ENCODE peak calls at places on chromosomes 5 and 9, in ten cellular contexts. One of them, this sample, is unnamed.

GRCh38 chr5:32505718-32506117 is 61.2 kb upstream of the ZFR start:
- DNase-seq in left lung: no peak
- DNase-seq in right atrium auricular region: no peak
- DNase-seq in tibial nerve: no peak
- DNase-seq in cardiac muscle cell: peak
- DNase-seq in heart left ventricle: no peak
- DNase-seq in H1: no peak
- DNase-seq in fibroblast of pulmonary artery: peak
- DNase-seq in ovary: no peak
- DNase-seq in stomach: no peak
- DNase-seq in this sample: no peak

GRCh38 chr5:92704590-92704989 is 876.4 kb downstream of the NR2F1-AS1 start:
- DNase-seq in left lung: no peak
- DNase-seq in right atrium auricular region: no peak
- DNase-seq in tibial nerve: no peak
- DNase-seq in cardiac muscle cell: no peak
- DNase-seq in heart left ventricle: no peak
- DNase-seq in H1: no peak
- DNase-seq in fibroblast of pulmonary artery: no peak
- DNase-seq in ovary: no peak
- DNase-seq in stomach: no peak
- DNase-seq in this sample: no peak

GRCh38 chr9:72396247-72397091 is 31.5 kb upstream of the ZFAND5 start:
- DNase-seq in left lung: no peak
- DNase-seq in right atrium auricular region: no peak
- DNase-seq in tibial nerve: no peak
- DNase-seq in cardiac muscle cell: peak
- DNase-seq in heart left ventricle: no peak
- DNase-seq in H1: no peak
- DNase-seq in fibroblast of pulmonary artery: peak
- DNase-seq in ovary: no peak
- DNase-seq in stomach: no peak
- DNase-seq in this sample: no peak

GRCh38 chr9:136756134-136756438 is 2.0 kb downstream of the LCN8 start:
- DNase-seq in left lung: no peak
- DNase-seq in right atrium auricular region: no peak
- DNase-seq in tibial nerve: no peak
- DNase-seq in cardiac muscle cell: no peak
- DNase-seq in heart left ventricle: no peak
- DNase-seq in H1: no peak
- DNase-seq in fibroblast of pulmonary artery: no peak
- DNase-seq in ovary: no peak
- DNase-seq in stomach: no peak
- DNase-seq in this sample: no peak

GRCh38 chr9:72758944-72759343 is 193.9 kb downstream of the ALDH1A1 start:
- DNase-seq in left lung: no peak
- DNase-seq in right atrium auricular region: no peak
- DNase-seq in tibial nerve: no peak
- DNase-seq in cardiac muscle cell: no peak
- DNase-seq in heart left ventricle: no peak
- DNase-seq in H1: no peak
- DNase-seq in fibroblast of pulmonary artery: no peak
- DNase-seq in ovary: no peak
- DNase-seq in stomach: no peak
- DNase-seq in this sample: no peak

GRCh38 chr9:111559000-111559610 is 34.1 kb downstream of the ZNF483 start:
- DNase-seq in left lung: no peak
- DNase-seq in right atrium auricular region: no peak
- DNase-seq in tibial nerve: no peak
- DNase-seq in cardiac muscle cell: peak
- DNase-seq in heart left ventricle: no peak
- DNase-seq in H1: no peak
- DNase-seq in fibroblast of pulmonary artery: peak
- DNase-seq in ovary: no peak
- DNase-seq in stomach: no peak
- DNase-seq in this sample: no peak

GRCh38 chr5:141634720-141635119 is 1.9 kb downstream of the HDAC3 start:
- DNase-seq in left lung: no peak
- DNase-seq in right atrium auricular region: no peak
- DNase-seq in tibial nerve: no peak
- DNase-seq in cardiac muscle cell: no peak
- DNase-seq in heart left ventricle: no peak
- DNase-seq in H1: no peak
- DNase-seq in fibroblast of pulmonary artery: no peak
- DNase-seq in ovary: no peak
- DNase-seq in stomach: no peak
- DNase-seq in this sample: no peak

GRCh38 chr5:2659071-2659470 is 92.4 kb downstream of the IRX2 start:
- DNase-seq in left lung: no peak
- DNase-seq in right atrium auricular region: no peak
- DNase-seq in tibial nerve: no peak
- DNase-seq in cardiac muscle cell: no peak
- DNase-seq in heart left ventricle: no peak
- DNase-seq in H1: no peak
- DNase-seq in fibroblast of pulmonary artery: no peak
- DNase-seq in ovary: no peak
- DNase-seq in stomach: no peak
- DNase-seq in this sample: no peak

GRCh38 chr5:67235399-67236110 is 39.0 kb upstream of the CD180 start:
- DNase-seq in left lung: no peak
- DNase-seq in right atrium auricular region: no peak
- DNase-seq in tibial nerve: no peak
- DNase-seq in cardiac muscle cell: no peak
- DNase-seq in heart left ventricle: no peak
- DNase-seq in H1: no peak
- DNase-seq in fibroblast of pulmonary artery: no peak
- DNase-seq in ovary: no peak
- DNase-seq in stomach: no peak
- DNase-seq in this sample: no peak

GRCh38 chr5:9903806-9904205 is 273.7 kb upstream of the TAS2R1 start:
- DNase-seq in left lung: no peak
- DNase-seq in right atrium auricular region: no peak
- DNase-seq in tibial nerve: no peak
- DNase-seq in cardiac muscle cell: peak
- DNase-seq in heart left ventricle: no peak
- DNase-seq in H1: no peak
- DNase-seq in fibroblast of pulmonary artery: peak
- DNase-seq in ovary: no peak
- DNase-seq in stomach: no peak
- DNase-seq in this sample: no peak

GRCh38 chr9:16308645-16309044 is 561.8 kb downstream of the BNC2 start:
- DNase-seq in left lung: no peak
- DNase-seq in right atrium auricular region: peak
- DNase-seq in tibial nerve: no peak
- DNase-seq in cardiac muscle cell: no peak
- DNase-seq in heart left ventricle: no peak
- DNase-seq in H1: no peak
- DNase-seq in fibroblast of pulmonary artery: no peak
- DNase-seq in ovary: no peak
- DNase-seq in stomach: no peak
- DNase-seq in this sample: no peak

GRCh38 chr5:36644727-36645126 is 38.3 kb downstream of the SLC1A3 start:
- DNase-seq in left lung: no peak
- DNase-seq in right atrium auricular region: no peak
- DNase-seq in tibial nerve: no peak
- DNase-seq in cardiac muscle cell: no peak
- DNase-seq in heart left ventricle: no peak
- DNase-seq in H1: no peak
- DNase-seq in fibroblast of pulmonary artery: no peak
- DNase-seq in ovary: no peak
- DNase-seq in stomach: no peak
- DNase-seq in this sample: no peak

GRCh38 chr5:134547579-134547978 is 22.1 kb downstream of the JADE2 start:
- DNase-seq in left lung: no peak
- DNase-seq in right atrium auricular region: no peak
- DNase-seq in tibial nerve: no peak
- DNase-seq in cardiac muscle cell: peak
- DNase-seq in heart left ventricle: no peak
- DNase-seq in H1: no peak
- DNase-seq in fibroblast of pulmonary artery: peak
- DNase-seq in ovary: peak
- DNase-seq in stomach: peak
- DNase-seq in this sample: no peak

GRCh38 chr9:21102311-21102710 is 24.6 kb upstream of the IFNB1 start:
- DNase-seq in left lung: no peak
- DNase-seq in right atrium auricular region: no peak
- DNase-seq in tibial nerve: no peak
- DNase-seq in cardiac muscle cell: no peak
- DNase-seq in heart left ventricle: no peak
- DNase-seq in H1: no peak
- DNase-seq in fibroblast of pulmonary artery: peak
- DNase-seq in ovary: no peak
- DNase-seq in stomach: no peak
- DNase-seq in this sample: no peak

DNA sequence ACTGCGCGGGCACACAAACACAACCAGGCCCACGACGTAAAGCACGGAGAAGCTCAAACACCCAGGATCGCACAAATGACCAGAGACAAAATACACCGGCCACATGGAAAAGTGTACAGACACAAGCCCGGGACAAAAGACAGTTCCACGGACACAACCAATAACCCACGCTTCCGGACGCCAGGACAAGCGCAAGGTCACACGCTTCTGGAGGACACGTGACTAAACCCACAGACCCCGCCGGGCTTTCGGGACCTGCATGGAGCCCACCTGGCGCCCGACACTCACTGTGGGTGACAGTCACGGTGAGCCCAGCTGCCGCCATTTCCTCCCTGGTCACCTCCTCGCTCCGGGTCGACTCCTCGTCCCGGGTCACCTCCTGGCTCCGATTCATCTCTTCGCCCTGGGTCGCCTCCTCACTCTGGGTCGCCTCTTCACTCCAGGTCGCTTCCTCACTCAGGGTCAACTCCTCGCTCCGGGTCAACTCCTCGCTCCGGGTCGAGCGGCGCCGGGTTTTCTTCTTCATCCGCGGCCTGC is 504 bp downstream of the BAG1 start:
- DNase-seq in left lung: peak
- DNase-seq in right atrium auricular region: peak
- DNase-seq in tibial nerve: no peak
- DNase-seq in cardiac muscle cell: no peak
- DNase-seq in heart left ventricle: peak
- DNase-seq in H1: no peak
- DNase-seq in fibroblast of pulmonary artery: no peak
- DNase-seq in ovary: peak
- DNase-seq in stomach: peak
- DNase-seq in this sample: peak
- H3K4me3 ChIP-seq in left lung: peak
- H3K4me3 ChIP-seq in right atrium auricular region: peak
- H3K4me3 ChIP-seq in tibial nerve: peak
- H3K4me3 ChIP-seq in cardiac muscle cell: peak
- H3K4me3 ChIP-seq in heart left ventricle: peak
- H3K4me3 ChIP-seq in H1: peak
- H3K4me3 ChIP-seq in fibroblast of pulmonary artery: peak
- H3K4me3 ChIP-seq in ovary: peak
- H3K4me3 ChIP-seq in stomach: peak
- H3K4me3 ChIP-seq in this sample: peak

DNA sequence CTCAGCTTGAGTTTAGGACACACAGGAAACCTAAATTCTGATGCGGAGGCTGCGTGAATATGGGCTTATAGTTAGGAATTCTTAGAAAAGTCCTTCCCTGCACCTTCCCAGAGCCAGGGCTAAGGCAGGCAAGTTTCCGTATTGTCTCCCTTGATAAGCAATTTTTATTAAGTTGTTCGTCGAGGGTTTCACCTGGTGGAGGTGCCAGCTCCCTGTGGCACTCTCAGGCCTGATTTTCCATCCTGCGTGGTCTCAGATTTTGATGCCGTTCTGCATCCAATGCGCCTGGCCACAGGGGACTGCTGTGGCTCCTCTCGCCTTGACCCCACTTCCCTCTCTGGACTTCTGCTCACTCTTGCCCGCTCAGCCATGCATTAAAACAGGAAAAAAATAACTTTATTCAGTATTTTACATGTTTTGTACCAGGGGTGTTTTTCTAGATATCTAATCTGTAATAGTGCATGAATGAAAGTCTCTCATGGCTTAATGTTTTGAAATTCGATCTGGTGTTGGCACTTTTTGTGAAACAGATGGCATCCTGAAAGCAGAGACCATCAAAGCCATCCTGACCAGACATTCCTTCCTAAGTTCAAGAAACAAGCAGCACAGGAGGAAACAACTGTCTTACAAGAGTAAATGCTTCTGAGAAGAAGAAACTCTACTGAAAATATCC is 50.7 kb downstream of the TRIP13 start:
- DNase-seq in left lung: no peak
- DNase-seq in right atrium auricular region: no peak
- DNase-seq in tibial nerve: no peak
- DNase-seq in cardiac muscle cell: no peak
- DNase-seq in heart left ventricle: no peak
- DNase-seq in H1: no peak
- DNase-seq in fibroblast of pulmonary artery: no peak
- DNase-seq in ovary: no peak
- DNase-seq in stomach: no peak
- DNase-seq in this sample: no peak
- TF ChIP-seq CTCF in left lung: no peak
- TF ChIP-seq CTCF in right atrium auricular region: no peak
- TF ChIP-seq CTCF in tibial nerve: no peak
- TF ChIP-seq CTCF in cardiac muscle cell: no peak
- TF ChIP-seq CTCF in heart left ventricle: no peak
- TF ChIP-seq CTCF in H1: no peak
- TF ChIP-seq CTCF in fibroblast of pulmonary artery: no peak
- TF ChIP-seq CTCF in ovary: no peak
- TF ChIP-seq CTCF in stomach: no peak
- TF ChIP-seq CTCF in this sample: no peak

GRCh38 chr9:133677126-133678010 is 41.2 kb downstream of the DBH start:
- DNase-seq in left lung: no peak
- DNase-seq in right atrium auricular region: no peak
- DNase-seq in tibial nerve: no peak
- DNase-seq in cardiac muscle cell: no peak
- DNase-seq in heart left ventricle: no peak
- DNase-seq in H1: no peak
- DNase-seq in fibroblast of pulmonary artery: no peak
- DNase-seq in ovary: no peak
- DNase-seq in stomach: no peak
- DNase-seq in this sample: no peak
- H3K4me3 ChIP-seq in left lung: no peak
- H3K4me3 ChIP-seq in right atrium auricular region: no peak
- H3K4me3 ChIP-seq in tibial nerve: no peak
- H3K4me3 ChIP-seq in cardiac muscle cell: no peak
- H3K4me3 ChIP-seq in heart left ventricle: no peak
- H3K4me3 ChIP-seq in H1: no peak
- H3K4me3 ChIP-seq in fibroblast of pulmonary artery: no peak
- H3K4me3 ChIP-seq in ovary: no peak
- H3K4me3 ChIP-seq in stomach: no peak
- H3K4me3 ChIP-seq in this sample: no peak

DNA sequence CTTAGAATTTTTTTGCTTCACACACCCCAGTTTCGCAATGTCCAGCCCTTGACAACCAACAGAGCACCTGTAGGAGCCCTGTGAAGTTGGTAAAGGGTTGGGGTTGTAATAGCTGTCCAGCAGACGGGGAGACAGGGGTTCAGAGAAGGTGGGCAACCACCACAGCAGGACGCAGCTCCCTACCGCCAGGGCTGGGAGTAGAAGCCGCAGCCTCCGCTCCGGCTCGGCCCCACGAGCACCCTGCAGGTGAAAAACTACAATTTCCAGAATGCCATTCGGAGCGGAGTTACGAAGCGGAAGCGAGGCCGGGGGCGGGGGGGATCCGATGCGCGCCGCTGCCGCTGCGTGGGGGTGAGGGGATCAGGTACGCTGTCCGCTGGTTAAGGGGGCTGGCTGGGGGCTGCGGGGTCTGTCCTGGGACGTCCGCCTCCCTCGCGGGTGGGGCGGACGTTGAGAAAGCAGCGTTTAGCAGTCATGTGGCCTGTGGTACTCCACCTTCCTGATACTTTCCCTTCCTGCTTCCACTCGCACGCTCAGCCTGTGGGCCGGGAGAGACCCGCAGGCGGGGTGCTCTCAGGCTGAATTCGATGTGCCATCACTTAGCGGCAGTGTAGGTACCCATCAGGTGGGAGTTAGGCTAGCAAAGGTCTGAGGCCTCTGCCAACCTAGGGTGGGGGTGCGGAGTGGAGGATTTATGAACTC is at the start of gene TRMT10B:
- DNase-seq in left lung: peak
- DNase-seq in right atrium auricular region: no peak
- DNase-seq in tibial nerve: peak
- DNase-seq in cardiac muscle cell: peak
- DNase-seq in heart left ventricle: peak
- DNase-seq in H1: no peak
- DNase-seq in fibroblast of pulmonary artery: peak
- DNase-seq in ovary: peak
- DNase-seq in stomach: peak
- DNase-seq in this sample: peak
- TF ChIP-seq CTCF in left lung: no peak
- TF ChIP-seq CTCF in right atrium auricular region: no peak
- TF ChIP-seq CTCF in tibial nerve: no peak
- TF ChIP-seq CTCF in cardiac muscle cell: peak
- TF ChIP-seq CTCF in heart left ventricle: no peak
- TF ChIP-seq CTCF in H1: no peak
- TF ChIP-seq CTCF in fibroblast of pulmonary artery: no peak
- TF ChIP-seq CTCF in ovary: no peak
- TF ChIP-seq CTCF in stomach: no peak
- TF ChIP-seq CTCF in this sample: no peak

This sample was measured in heart right ventricle.